ENCODE peak calls at places on chromosomes 3 and 15, in ten cellular contexts. H is heart right ventricle, P is kidney, A is GM12878, K is cardiac muscle cell, T is breast epithelium, F is adrenal gland, L is esophagus squamous epithelium, O is A549, N is fibroblast of lung. E is an unnamed sample. For H3K4me1, the result is how much of the 10 kb centered on the place peaks cover.

GRCh38 chr3:186783731-186784515 is 546 bp downstream of the EIF4A2 start:
- DNase-seq in H (peak), P (peak), A (no peak), K (peak), T (peak), F (peak), L (no peak), O (peak), N (peak), E (peak)

GRCh38 chr15:38972831-38973230 is 408.2 kb upstream of the RASGRP1 start:
- DNase-seq in H (no peak), P (no peak), A (no peak), K (no peak), T (no peak), F (no peak), L (no peak), O (no peak), N (peak), E (no peak)

GRCh38 chr15:42084465-42085235 is 9.7 kb downstream of the PLA2G4D start:
- DNase-seq in H (peak), P (peak), A (no peak), K (peak), T (peak), F (peak), L (no peak), O (peak), N (peak), E (peak)

GRCh38 chr15:80978685-80979084 is 10.9 kb downstream of the MESD start:
- DNase-seq in H (no peak), P (no peak), A (no peak), K (no peak), T (no peak), F (no peak), L (no peak), O (no peak), N (peak), E (no peak)

GRCh38 chr3:153667341-153667740 is 453.8 kb upstream of the ARHGEF26 start:
- DNase-seq in H (no peak), P (no peak), A (no peak), K (no peak), T (no peak), F (no peak), L (no peak), O (no peak), N (no peak), E (no peak)

GRCh38 chr3:9064853-9065252 is 101.6 kb upstream of the RAD18 start:
- DNase-seq in H (peak), P (no peak), A (no peak), K (no peak), T (no peak), F (peak), L (no peak), O (no peak), N (no peak), E (peak)

GRCh38 chr3:15155840-15156360 is 50.1 kb upstream of the CAPN7 start:
- DNase-seq in H (no peak), P (no peak), A (no peak), K (no peak), T (no peak), F (no peak), L (no peak), O (no peak), N (no peak), E (no peak)

GRCh38 chr3:55364426-55364825 is 122.7 kb downstream of the WNT5A start:
- DNase-seq in H (no peak), P (no peak), A (no peak), K (no peak), T (no peak), F (no peak), L (no peak), O (no peak), N (peak), E (no peak)

GRCh38 chr3:179768080-179768479 is 115.2 kb downstream of the USP13 start:
- DNase-seq in H (no peak), P (no peak), A (no peak), K (peak), T (no peak), F (no peak), L (no peak), O (peak), N (peak), E (no peak)

GRCh38 chr3:59726279-59726678 is 676.5 kb upstream of the CFAP20DC start:
- DNase-seq in H (no peak), P (no peak), A (no peak), K (no peak), T (no peak), F (no peak), L (no peak), O (no peak), N (no peak), E (no peak)

GRCh38 chr15:70062321-70062956 is 35.3 kb downstream of the TLE3 start:
- DNase-seq in H (peak), P (peak), A (no peak), K (no peak), T (peak), F (peak), L (no peak), O (no peak), N (peak), E (peak)

GRCh38 chr15:88695046-88695445 is 56.2 kb downstream of the ISG20 start:
- DNase-seq in H (no peak), P (no peak), A (no peak), K (no peak), T (no peak), F (no peak), L (no peak), O (no peak), N (no peak), E (no peak)

GRCh38 chr15:65233651-65234050 is 22.4 kb upstream of the CILP start:
- DNase-seq in H (no peak), P (no peak), A (no peak), K (no peak), T (no peak), F (no peak), L (no peak), O (no peak), N (no peak), E (no peak)

GRCh38 chr15:32867313-32867626 is 149.5 kb downstream of the GREM1 start:
- DNase-seq in H (no peak), P (no peak), A (no peak), K (no peak), T (no peak), F (no peak), L (no peak), O (peak), N (peak), E (no peak)

GRCh38 chr15:94083467-94083991 is 147.8 kb upstream of the MCTP2 start:
- DNase-seq in H (no peak), P (peak), A (no peak), K (no peak), T (no peak), F (no peak), L (no peak), O (no peak), N (peak), E (no peak)

GRCh38 chr3:30970183-30970582 is 75.7 kb upstream of the GADL1 start:
- DNase-seq in H (no peak), P (no peak), A (no peak), K (no peak), T (no peak), F (no peak), L (no peak), O (peak), N (no peak), E (no peak)

GRCh38 chr15:81548350-81549116 is 174.5 kb upstream of the TMC3 start:
- DNase-seq in H (no peak), P (no peak), A (no peak), K (no peak), T (no peak), F (no peak), L (no peak), O (no peak), N (peak), E (no peak)

GRCh38 chr3:117734431-117734830 is 1024.9 kb downstream of the TUSC7 start:
- DNase-seq in H (no peak), P (no peak), A (no peak), K (no peak), T (no peak), F (no peak), L (no peak), O (no peak), N (peak), E (no peak)

GRCh38 chr3:26350853-26351252 is 271.7 kb upstream of the LRRC3B start:
- DNase-seq in H (no peak), P (no peak), A (no peak), K (no peak), T (no peak), F (no peak), L (no peak), O (no peak), N (no peak), E (no peak)

GRCh38 chr3:108255131-108255530 is 32.9 kb upstream of the IFT57 start:
- DNase-seq in H (no peak), P (no peak), A (no peak), K (no peak), T (no peak), F (no peak), L (no peak), O (no peak), N (no peak), E (no peak)

GRCh38 chr15:87736921-87737389 is 519.6 kb downstream of the NTRK3 start:
- DNase-seq in H (no peak), P (no peak), A (no peak), K (no peak), T (no peak), F (no peak), L (no peak), O (no peak), N (peak), E (no peak)

GRCh38 chr3:157931517-157931916 is 174.7 kb downstream of the SHOX2 start:
- DNase-seq in H (no peak), P (no peak), A (no peak), K (no peak), T (no peak), F (no peak), L (no peak), O (no peak), N (no peak), E (no peak)

GRCh38 chr15:80951941-80952340 is 37.7 kb downstream of the MESD start:
- DNase-seq in H (no peak), P (no peak), A (no peak), K (no peak), T (no peak), F (peak), L (no peak), O (no peak), N (no peak), E (no peak)

GRCh38 chr3:172607305-172608121 is 84.3 kb upstream of the TNFSF10 start:
- DNase-seq in H (no peak), P (no peak), A (no peak), K (no peak), T (no peak), F (no peak), L (no peak), O (no peak), N (peak), E (no peak)

GRCh38 chr3:194536883-194537637 is 50.3 kb upstream of the ATP13A3 start:
- DNase-seq in H (peak), P (peak), A (no peak), K (no peak), T (peak), F (peak), L (no peak), O (peak), N (peak), E (peak)

DNA sequence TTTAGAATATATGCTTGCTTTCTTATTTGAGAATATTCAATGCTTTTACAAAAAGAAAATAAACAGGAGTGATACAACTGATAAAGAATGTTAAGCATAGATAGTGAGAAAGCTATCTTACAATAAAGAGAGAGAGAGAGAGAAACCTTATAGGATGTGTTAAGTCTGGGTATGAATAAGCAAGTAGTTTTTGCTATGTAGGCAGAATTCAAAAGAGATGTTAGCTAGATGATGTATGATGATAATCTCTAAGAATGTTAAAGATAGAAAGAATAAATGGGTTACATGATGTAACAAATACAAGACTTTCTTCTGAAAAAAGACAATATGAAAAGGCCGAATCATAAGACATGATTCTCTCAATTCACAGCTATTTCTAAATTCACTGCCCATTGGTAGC is 169.0 kb upstream of the LYSMD4 start:
- DNase-seq in H (no peak), P (no peak), A (no peak), K (no peak), T (no peak), F (no peak), L (no peak), O (no peak), N (no peak), E (no peak)
- TF ChIP-seq CTCF in H (no peak), P (no peak), A (no peak), K (no peak), T (no peak), F (no peak), L (no peak), O (no peak), N (no peak), E (no peak)

DNA sequence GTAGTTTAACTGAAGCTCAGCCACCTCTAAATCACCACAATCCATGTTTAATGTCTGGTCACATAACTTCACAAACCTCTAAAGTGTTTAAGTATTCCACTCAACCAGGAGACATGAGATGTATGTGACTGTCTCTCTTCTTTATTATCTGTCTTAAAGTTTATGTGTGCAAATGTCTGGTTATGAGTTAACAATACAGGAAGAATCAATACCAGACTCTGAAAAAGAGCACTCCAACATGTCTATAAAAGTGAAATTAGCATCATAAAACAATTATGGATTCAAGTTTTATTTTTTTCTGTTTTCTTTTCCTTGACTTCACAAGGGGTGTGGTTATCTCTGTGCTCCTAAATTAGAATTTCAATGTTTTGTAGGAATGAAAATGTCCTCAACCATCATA is 44.8 kb upstream of the AGBL1 start:
- DNase-seq in H (no peak), P (no peak), A (no peak), K (no peak), T (no peak), F (no peak), L (no peak), O (no peak), N (no peak), E (no peak)
- H3K4me1 ChIP-seq in H (under half), P (under half), A (under half), K (under half), T (under half), F (under half), L (under half), O (under half), N (under half), E (under half)

DNA sequence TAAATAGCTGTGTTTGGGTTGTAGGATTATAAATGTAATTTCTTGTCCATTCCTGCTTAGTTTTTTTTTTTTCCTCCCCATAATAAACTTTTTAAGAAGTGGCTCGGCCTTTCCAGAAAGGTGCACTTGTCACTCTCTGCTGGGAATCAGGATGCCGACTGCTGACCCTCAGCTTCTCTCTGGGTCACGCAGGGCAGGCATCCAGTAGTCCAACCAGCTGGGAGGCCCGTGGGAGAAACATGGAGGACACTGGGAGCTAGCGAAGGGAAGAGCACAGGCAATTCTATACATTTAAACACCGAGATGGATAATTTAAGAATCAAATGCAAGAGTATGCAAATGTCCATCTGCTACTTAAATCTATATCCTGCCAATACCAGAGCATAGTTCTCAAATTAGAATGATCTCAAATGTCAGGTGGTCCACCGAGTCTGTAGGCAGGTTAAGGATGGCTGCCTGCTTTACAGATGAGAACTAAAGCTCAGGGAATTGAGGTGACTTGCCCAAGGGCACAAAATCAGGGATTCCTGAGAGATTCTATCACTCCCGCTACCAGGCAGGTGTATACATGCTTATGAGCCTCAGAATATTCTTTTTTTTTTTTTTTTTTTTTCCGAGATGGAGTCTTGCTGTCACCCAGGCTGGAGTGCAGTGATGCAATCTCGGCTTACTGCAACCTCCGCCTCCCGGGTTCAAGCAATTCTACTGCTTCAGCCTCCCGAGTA is 64.5 kb downstream of the DAPK2 start:
- DNase-seq in H (no peak), P (no peak), A (no peak), K (no peak), T (no peak), F (no peak), L (no peak), O (no peak), N (no peak), E (no peak)
- H3K4me3 ChIP-seq in H (no peak), P (no peak), A (no peak), K (no peak), T (no peak), F (no peak), L (no peak), O (no peak), N (no peak), E (no peak)

GRCh38 chr3:12768579-12769527 is 9.8 kb upstream of the TMEM40 start:
- DNase-seq in H (no peak), P (no peak), A (no peak), K (peak), T (no peak), F (no peak), L (no peak), O (no peak), N (no peak), E (no peak)
- TF ChIP-seq CTCF in H (no peak), P (no peak), A (no peak), K (no peak), T (no peak), F (no peak), L (no peak), O (no peak), N (no peak), E (peak)

DNA sequence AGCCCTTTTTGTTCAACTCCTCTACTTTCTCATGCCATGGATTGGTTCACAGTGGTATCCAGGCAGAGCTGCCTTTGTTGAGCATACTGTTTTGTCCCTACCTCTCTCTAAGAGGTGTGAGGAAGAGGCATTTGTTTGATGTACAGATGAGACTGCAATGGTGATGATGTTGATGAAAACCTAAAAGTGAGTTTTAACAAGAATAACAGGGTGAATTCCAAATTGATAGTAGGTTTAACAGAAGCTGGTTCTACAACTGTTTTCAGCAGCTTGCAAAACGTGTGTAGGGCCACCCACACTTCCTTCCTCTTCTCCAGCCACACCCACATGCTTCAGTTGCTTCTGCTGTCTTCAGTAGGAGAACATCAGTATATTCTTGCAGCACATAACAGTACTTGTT is 10.2 kb downstream of the SNRK start:
- DNase-seq in H (no peak), P (no peak), A (no peak), K (no peak), T (no peak), F (no peak), L (no peak), O (no peak), N (no peak), E (no peak)
- H3K4me1 ChIP-seq in H (half or more), P (under half), A (under half), K (under half), T (under half), F (under half), L (half or more), O (under half), N (under half), E (half or more)

DNA sequence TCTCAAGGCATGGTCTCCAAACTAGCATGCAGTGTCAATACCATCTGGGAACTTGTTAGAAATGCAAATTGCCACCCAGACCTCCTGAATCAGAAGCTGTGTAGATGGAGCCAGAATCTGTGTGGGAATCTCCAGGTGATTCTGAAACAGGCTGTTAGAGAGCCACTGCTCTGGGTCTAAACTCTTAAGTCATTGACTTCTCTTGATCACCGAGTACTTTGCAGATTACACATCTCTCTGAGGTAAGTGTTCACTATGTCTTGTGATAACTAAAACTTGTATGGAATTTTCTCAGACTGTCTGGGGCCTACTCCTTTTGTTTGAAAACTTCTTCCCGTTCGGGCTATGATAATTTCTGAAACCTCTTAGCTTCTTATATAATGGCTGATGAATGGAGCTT is 315.6 kb downstream of the EDEM1 start:
- DNase-seq in H (no peak), P (no peak), A (no peak), K (no peak), T (no peak), F (no peak), L (no peak), O (no peak), N (no peak), E (no peak)
- H3K4me3 ChIP-seq in H (no peak), P (no peak), A (no peak), K (no peak), T (no peak), F (no peak), L (no peak), O (no peak), N (no peak), E (no peak)